ENCODE peak calls at places on chromosomes 11 and 22, in seven cellular contexts. G, U, P, K, H, I and C are unnamed samples.

GRCh38 chr11:61949169-61950034 is 749 bp upstream of the BEST1 start:
- DNase-seq in G (no peak), U (peak), P (no peak), K (peak), H (peak), I (peak), C (peak)

GRCh38 chr11:86818466-86819282 is 18.3 kb downstream of the PRSS23 start:
- DNase-seq in G (peak), U (peak), P (no peak), K (no peak), H (peak), I (peak), C (no peak)

GRCh38 chr11:70568504-70569172 is 170.3 kb downstream of the CTTN start:
- DNase-seq in G (no peak), U (no peak), P (no peak), K (peak), H (no peak), I (peak), C (no peak)

GRCh38 chr22:30636226-30637077 is 871 bp downstream of the SLC35E4 start:
- DNase-seq in G (no peak), U (no peak), P (peak), K (peak), H (no peak), I (peak), C (peak)

GRCh38 chr11:76339217-76339616 is 41.7 kb downstream of the THAP12 start:
- DNase-seq in G (no peak), U (no peak), P (no peak), K (no peak), H (peak), I (no peak), C (no peak)

GRCh38 chr22:35539910-35540599 is 576 bp upstream of the RASD2 start:
- DNase-seq in G (peak), U (no peak), P (peak), K (peak), H (no peak), I (no peak), C (no peak)

GRCh38 chr11:62012451-62013265 is 45.2 kb upstream of the FTH1 start:
- DNase-seq in G (no peak), U (no peak), P (peak), K (peak), H (peak), I (peak), C (peak)

GRCh38 chr11:107830915-107831540 is 27.6 kb downstream of the SLC35F2 start:
- DNase-seq in G (no peak), U (no peak), P (peak), K (peak), H (no peak), I (no peak), C (no peak)

GRCh38 chr11:73939096-73939495 is 11.7 kb upstream of the DNAJB13 start:
- DNase-seq in G (no peak), U (no peak), P (no peak), K (no peak), H (no peak), I (peak), C (no peak)

GRCh38 chr11:11579012-11579755 is 42.6 kb downstream of the GALNT18 start:
- DNase-seq in G (no peak), U (no peak), P (no peak), K (no peak), H (no peak), I (no peak), C (no peak)

GRCh38 chr11:73257342-73258103 is 14.6 kb upstream of the P2RY6 start:
- DNase-seq in G (no peak), U (peak), P (peak), K (no peak), H (peak), I (peak), C (peak)

GRCh38 chr11:2651826-2652237 is 48.0 kb downstream of the KCNQ1OT1 start:
- DNase-seq in G (no peak), U (no peak), P (no peak), K (no peak), H (no peak), I (no peak), C (no peak)

GRCh38 chr11:42972741-42973140 is 339.1 kb upstream of the API5 start:
- DNase-seq in G (no peak), U (no peak), P (no peak), K (no peak), H (no peak), I (no peak), C (no peak)

GRCh38 chr11:115606223-115607220 is 102.3 kb upstream of the CADM1 start:
- DNase-seq in G (no peak), U (no peak), P (no peak), K (no peak), H (peak), I (peak), C (no peak)

GRCh38 chr11:123511037-123511870 is 81.2 kb downstream of the GRAMD1B start:
- DNase-seq in G (peak), U (peak), P (peak), K (peak), H (peak), I (peak), C (peak)

GRCh38 chr11:94302806-94303205 is 1.6 kb upstream of the IZUMO1R start:
- DNase-seq in G (no peak), U (no peak), P (no peak), K (no peak), H (no peak), I (no peak), C (no peak)

GRCh38 chr22:35170716-35171697 is 86.3 kb upstream of the HMGXB4 start:
- DNase-seq in G (no peak), U (no peak), P (no peak), K (no peak), H (no peak), I (no peak), C (peak)

GRCh38 chr22:25484916-25485315 is 79.6 kb upstream of the GRK3 start:
- DNase-seq in G (no peak), U (no peak), P (no peak), K (no peak), H (no peak), I (no peak), C (no peak)
- TF ChIP-seq CTCF in G (no peak), U (no peak), P (no peak), K (no peak), H (no peak), I (no peak), C (no peak)

DNA sequence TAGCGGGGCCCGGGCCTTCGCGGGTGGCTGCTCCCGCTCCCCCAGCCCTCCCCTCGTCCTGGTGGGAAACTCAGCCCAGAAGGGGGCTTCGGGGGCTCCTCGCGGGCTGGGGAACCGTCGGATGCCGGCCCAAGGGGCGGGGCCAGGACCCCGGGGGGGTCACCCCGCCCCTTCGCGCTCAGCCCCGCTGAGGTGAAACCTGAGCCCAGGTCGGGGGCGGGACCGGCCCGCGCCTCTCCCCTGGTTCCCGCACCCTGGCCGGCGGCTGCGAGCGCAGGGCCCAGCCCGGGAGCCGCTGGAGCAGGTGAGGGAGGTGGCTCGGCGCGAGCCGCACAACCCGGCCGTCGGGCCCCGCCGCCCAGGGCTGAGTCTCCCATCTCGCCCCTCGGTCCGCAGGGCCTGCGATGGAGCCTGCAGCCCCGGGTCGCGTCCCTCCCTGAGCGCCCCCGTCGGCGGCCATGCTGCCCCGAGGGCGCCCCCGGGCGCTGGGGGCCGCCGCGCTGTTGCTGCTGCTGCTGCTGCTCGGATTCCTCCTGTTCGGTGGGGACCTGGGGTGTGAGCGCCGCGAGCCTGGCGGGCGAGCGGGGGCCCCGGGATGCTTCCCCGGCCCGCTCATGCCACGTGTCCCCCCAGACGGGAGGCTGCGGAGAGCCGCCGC is at the start of gene LARGE2:
- DNase-seq in G (peak), U (no peak), P (peak), K (peak), H (no peak), I (no peak), C (peak)
- TF ChIP-seq CTCF in G (peak), U (no peak), P (no peak), K (peak), H (no peak), I (no peak), C (no peak)

GRCh38 chr22:25027552-25027951 is 75.0 kb downstream of the KIAA1671 start:
- DNase-seq in G (no peak), U (no peak), P (no peak), K (no peak), H (no peak), I (no peak), C (no peak)
- TF ChIP-seq CTCF in G (no peak), U (no peak), P (no peak), K (no peak), H (no peak), I (no peak), C (peak)

DNA sequence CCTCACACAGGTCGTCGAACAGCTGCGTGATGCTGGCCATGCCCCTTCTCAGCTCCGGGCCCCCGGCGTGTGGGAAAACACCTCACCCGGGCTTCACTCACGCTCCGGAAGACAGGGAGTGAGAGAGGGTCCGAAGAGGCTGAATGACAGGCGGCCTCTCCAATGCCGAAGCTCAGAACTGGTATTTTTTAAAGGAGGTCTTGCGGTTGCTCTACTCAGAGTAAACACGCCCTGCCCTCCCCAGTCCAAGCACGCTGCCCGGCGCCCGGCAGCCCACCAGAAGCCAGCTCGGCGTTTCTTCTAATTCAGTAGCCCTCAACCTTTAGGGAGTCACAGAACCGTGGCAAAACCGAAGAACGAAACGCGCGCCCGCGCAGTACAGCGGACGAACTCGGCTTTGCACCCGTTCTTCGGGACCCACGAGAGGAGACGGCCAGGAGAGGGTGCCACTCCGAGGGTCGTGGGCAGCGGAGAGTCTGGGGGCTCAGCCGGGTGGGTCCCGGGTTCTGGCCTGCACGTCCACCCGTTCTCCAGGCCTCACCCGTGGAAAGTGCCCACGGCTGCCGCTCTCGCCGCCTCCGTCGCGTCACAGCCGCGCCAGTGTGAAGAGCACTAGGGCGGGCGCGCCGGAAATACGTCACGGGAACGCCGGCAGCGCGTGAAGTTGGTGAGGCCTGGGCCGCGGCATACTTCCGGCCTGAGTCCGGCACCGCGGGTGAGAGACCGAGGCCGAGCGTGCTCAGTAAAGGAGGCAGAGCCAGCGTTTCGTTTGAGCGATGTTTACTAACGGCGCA is at the start of gene TUBGCP6:
- DNase-seq in G (peak), U (peak), P (peak), K (peak), H (peak), I (peak), C (peak)
- TF ChIP-seq CTCF in G (no peak), U (peak), P (peak), K (peak), H (peak), I (no peak), C (peak)

DNA sequence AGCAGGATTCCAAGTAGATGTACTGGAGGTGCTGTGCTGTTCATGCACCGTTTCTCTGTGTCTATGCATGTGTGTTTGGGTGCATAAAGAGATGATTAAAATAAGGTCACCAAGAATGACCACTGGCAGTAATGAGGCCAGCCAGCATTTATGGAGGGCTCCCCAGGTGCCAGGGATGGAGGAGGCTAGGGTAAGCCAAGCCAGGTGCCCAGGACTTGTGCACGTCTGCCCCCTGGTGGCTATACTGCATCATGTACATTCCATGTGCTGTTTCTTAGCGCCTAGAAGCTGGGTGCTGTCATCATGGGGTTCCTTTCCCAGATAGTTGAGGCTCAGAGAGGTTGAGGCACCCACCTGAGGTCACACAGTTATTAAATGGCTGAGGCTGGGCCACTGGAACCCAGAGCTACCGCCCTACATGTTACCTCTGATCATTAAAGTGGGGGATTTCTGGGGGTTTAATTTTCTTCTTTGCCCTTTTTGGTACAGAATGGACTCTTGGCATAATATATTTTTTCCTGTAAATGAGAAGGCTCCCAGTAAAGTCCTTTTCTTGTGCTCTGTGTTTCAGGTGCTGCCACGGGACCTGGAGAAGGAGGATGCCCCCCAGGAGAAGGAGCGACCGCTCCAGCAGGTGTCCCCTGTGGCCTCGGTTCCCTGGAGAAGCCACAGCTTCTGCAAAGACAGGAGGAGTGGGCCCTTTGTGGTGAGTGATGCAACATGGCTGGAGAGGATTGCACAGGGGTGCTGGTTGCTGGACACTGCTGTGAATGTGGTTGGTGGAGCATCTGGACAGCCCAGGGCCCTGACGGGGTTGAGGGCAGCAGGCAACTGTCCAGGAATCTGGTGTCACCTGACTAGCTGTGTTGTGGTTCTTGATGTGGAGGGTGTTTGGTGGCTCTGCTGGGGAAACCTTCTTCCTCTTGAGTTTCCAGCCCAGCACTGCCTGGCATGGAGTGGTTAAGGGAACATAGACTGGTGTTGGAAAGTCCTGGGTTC is 96.4 kb downstream of the KIAA1671 start:
- DNase-seq in G (peak), U (peak), P (peak), K (peak), H (no peak), I (peak), C (no peak)
- TF ChIP-seq CTCF in G (peak), U (peak), P (peak), K (peak), H (peak), I (peak), C (peak)

DNA sequence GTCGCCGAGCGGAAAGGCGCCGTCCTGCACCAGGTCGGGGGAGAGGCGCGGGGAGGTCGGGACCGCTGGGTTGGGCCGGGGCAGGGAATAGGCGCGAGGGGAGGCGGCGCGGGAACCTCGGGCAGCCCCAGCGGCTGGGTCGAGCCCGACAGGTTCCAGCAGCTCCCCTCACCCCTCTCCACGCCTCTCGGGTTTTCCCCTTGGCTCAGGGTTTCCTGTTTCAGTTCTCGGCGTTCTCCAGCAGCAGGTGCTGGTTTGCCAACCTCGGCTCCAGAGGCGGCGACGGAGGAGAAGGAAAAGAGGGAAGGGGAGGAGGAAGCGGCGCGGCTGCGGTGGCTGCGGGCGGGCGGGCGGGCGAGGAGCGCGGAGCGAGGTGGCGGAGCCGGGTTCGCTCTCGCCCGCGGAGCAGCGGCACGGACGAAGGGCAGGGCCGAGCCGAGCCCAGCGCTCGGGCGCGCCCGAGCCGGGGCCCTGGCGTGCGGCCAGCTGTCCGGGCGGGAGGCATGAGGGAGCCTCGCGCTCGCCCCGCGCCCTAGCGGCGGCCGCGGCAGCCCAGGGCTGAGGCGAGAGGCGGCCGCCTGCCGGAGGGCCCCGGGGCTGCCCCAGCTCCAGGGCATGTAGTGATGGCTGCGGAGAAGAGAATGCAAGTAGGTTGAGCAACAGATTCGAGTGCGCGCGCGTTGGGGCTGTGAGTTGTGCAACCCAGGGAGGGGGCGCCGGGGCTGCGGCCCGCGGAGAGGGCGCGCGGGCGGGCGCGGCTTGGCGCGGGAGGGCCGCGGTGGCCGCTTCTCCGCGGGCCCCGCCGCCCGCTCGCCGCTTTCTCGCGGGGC is at the start of gene ZC3H12C:
- DNase-seq in G (peak), U (peak), P (peak), K (peak), H (no peak), I (peak), C (peak)
- TF ChIP-seq CTCF in G (peak), U (peak), P (peak), K (peak), H (peak), I (peak), C (peak)

GRCh38 chr11:120565436-120566155 is 54.0 kb downstream of the GRIK4 start:
- DNase-seq in G (no peak), U (no peak), P (no peak), K (no peak), H (no peak), I (peak), C (peak)

GRCh38 chr11:120562806-120563425 is 51.4 kb downstream of the GRIK4 start:
- DNase-seq in G (no peak), U (no peak), P (no peak), K (no peak), H (no peak), I (no peak), C (no peak)

GRCh38 chr11:120566176-120566575 is 54.6 kb downstream of the GRIK4 start:
- DNase-seq in G (no peak), U (peak), P (no peak), K (peak), H (no peak), I (peak), C (peak)

GRCh38 chr11:120563698-120564572 is 52.4 kb downstream of the GRIK4 start:
- DNase-seq in G (peak), U (no peak), P (no peak), K (no peak), H (no peak), I (no peak), C (no peak)

GRCh38 chr11:120564573-120565301 is 53.2 kb downstream of the GRIK4 start:
- DNase-seq in G (peak), U (no peak), P (no peak), K (peak), H (no peak), I (peak), C (no peak)
- TF ChIP-seq CTCF in G (peak), U (no peak), P (no peak), K (no peak), H (no peak), I (no peak), C (no peak)

DNA sequence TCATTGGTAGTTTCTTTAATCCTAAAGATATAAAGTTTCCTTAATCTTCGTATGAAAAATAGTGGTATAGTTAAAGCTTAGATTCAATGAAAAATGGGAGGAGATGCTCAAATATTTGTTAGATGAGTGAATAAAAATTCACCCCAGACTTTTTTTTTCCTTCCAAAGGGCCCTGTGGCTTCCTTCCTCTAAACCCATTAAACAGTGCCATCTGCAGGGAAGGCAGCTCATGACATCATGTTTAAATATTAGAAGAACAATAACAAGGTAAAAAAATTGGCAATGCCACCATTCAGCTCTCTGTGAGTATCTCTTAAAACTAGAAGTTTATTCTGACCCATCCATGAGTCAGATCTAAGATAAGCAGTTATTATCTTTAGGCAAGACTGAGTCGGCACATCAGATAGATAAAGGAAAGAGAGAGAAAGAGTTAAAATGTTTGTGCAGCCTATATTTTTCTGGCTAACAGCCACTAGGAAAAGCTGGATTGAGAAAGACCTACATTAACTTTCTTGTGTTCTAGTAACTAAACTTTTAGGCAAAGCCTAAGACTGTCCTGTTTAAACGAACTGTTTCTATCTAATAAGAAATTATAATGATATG is 19.1 kb upstream of the OOSP1 start:
- DNase-seq in G (peak), U (peak), P (peak), K (peak), H (no peak), I (peak), C (peak)
- TF ChIP-seq CTCF in G (peak), U (peak), P (peak), K (peak), H (peak), I (peak), C (peak)